ENCODE peak calls at places on chromosomes 4 and X, in six cellular contexts. X is activated CD4-positive, alpha-beta T cell treated with anti-CD3 and anti-CD28 coated beads for 36 hours; C is activated T-cell treated with anti-CD3 and anti-CD28 coated beads for 24 hours; H is iris pigment epithelial cell; U is BJ; D is hippocampal formation. N is an unnamed sample.
A peak's percentile ranks its signal among the peaks of the same experiment; 100 is the strongest.

GRCh38 chrX:119693032-119693995 is at the start of gene SEPTIN6:
- DNase-seq in D (no peak), C (peak; percentile 73), H (peak; percentile 70), X (peak; percentile 90), U (no peak), N (peak; percentile 54)

GRCh38 chr4:123505077-123505456 is 108.5 kb downstream of the SPRY1 start:
- DNase-seq in X (no peak), D (no peak), U (no peak), H (peak; percentile 61), C (no peak), N (no peak)

GRCh38 chr4:39686997-39687396 is 10.9 kb upstream of the UBE2K start:
- DNase-seq in D (no peak), U (no peak), X (no peak), H (no peak), C (no peak), N (no peak)

GRCh38 chrX:147183161-147183560 is 368.6 kb upstream of the CXorf51A start:
- DNase-seq in X (no peak), H (no peak), C (no peak), D (no peak), U (no peak), N (no peak)

GRCh38 chr4:186915816-186916215 is 192.2 kb upstream of the FAT1 start:
- DNase-seq in U (no peak), X (no peak), C (no peak), H (peak; percentile 16), D (no peak), N (no peak)

GRCh38 chrX:17597836-17598434 is 139.4 kb upstream of the SCML1 start:
- DNase-seq in H (peak; percentile 11), U (no peak), X (no peak), C (no peak), D (no peak), N (no peak)

GRCh38 chrX:124328765-124329164 is 3.7 kb upstream of the TEX13D start:
- DNase-seq in U (no peak), D (no peak), X (no peak), C (no peak), H (no peak), N (peak; percentile 78)

GRCh38 chr4:109559625-109559982 is 442 bp upstream of the MCUB start:
- DNase-seq in D (no peak), U (no peak), H (peak; percentile 52), C (peak; percentile 31), X (peak; percentile 62), N (no peak)

GRCh38 chrX:132482632-132483031 is 6.2 kb downstream of the MBNL3 start:
- DNase-seq in H (no peak), U (no peak), X (no peak), D (no peak), C (no peak), N (no peak)

GRCh38 chrX:48514126-48514806 is 5.5 kb downstream of the PORCN start:
- DNase-seq in U (no peak), D (no peak), H (no peak), C (no peak), X (no peak), N (no peak)

N was measured in foreskin melanocyte.